ENCODE peak calls at places on chromosome 17, in four cellular contexts. L is A549, X is cardiac muscle cell, H is EH. P is an unnamed sample.
A peak's percentile ranks its signal among the peaks of the same experiment; 100 is the strongest.

GRCh38 chr17:41211845-41212466 is 14.5 kb upstream of the KRTAP9-2 start:
- DNase-seq in H (peak; percentile 69), L (peak; percentile 85), X (no peak), P (peak; percentile 12)

GRCh38 chr17:72580321-72581127 is 459.7 kb downstream of the SOX9 start:
- DNase-seq in H (no peak), X (no peak), L (peak; percentile 50), P (no peak)

GRCh38 chr17:6577686-6578263 is 21.4 kb upstream of the PITPNM3 start:
- DNase-seq in H (no peak), L (no peak), X (no peak), P (no peak)

GRCh38 chr17:36920032-36921000 is 17.0 kb upstream of the LHX1 start:
- DNase-seq in L (peak; percentile 84), H (no peak), X (no peak), P (no peak)

GRCh38 chr17:20280051-20280450 is 187.3 kb downstream of the LGALS9B start:
- DNase-seq in H (no peak), X (no peak), L (no peak), P (no peak)

GRCh38 chr17:7687072-7687907 is at the start of gene TP53:
- DNase-seq in L (peak; percentile 97), X (peak; percentile 94), H (peak; percentile 94), P (peak; percentile 91)

GRCh38 chr17:59753522-59754467 is 46.3 kb downstream of the VMP1 start:
- DNase-seq in L (peak; percentile 94), X (peak; percentile 93), H (peak; percentile 91), P (peak; percentile 83)

GRCh38 chr17:32894245-32894644 is 17.3 kb upstream of the MYO1D start:
- DNase-seq in H (peak; percentile 21), L (no peak), X (no peak), P (no peak)

GRCh38 chr17:81890447-81891302 is 711 bp downstream of the ALYREF start:
- DNase-seq in H (peak; percentile 25), X (no peak), L (no peak), P (no peak)

GRCh38 chr17:8408371-8408770 is 10.7 kb upstream of the RNF222 start:
- DNase-seq in X (no peak), H (no peak), L (peak; percentile 44), P (no peak)

GRCh38 chr17:39848600-39848999 is 15.5 kb downstream of the IKZF3 start:
- DNase-seq in H (no peak), X (no peak), L (no peak), P (no peak)

GRCh38 chr17:49984283-49984682 is 10.7 kb downstream of the DLX3 start:
- DNase-seq in L (no peak), H (no peak), X (no peak), P (no peak)

GRCh38 chr17:75853410-75853809 is 1.7 kb downstream of the WBP2 start:
- DNase-seq in X (no peak), H (peak; percentile 81), L (no peak), P (no peak)

GRCh38 chr17:73371285-73371684 is 59.5 kb upstream of the CDC42EP4 start:
- DNase-seq in H (peak; percentile 89), L (no peak), X (peak; percentile 84), P (no peak)

GRCh38 chr17:37737081-37737480 is 7.8 kb downstream of the HNF1B start:
- DNase-seq in X (no peak), H (no peak), L (peak; percentile 73), P (no peak)